ENCODE peak calls at places on chromosomes 4 and X, in four cellular contexts. W is PC-3; R is activated CD4-positive, alpha-beta T cell treated with anti-CD3 and anti-CD28 coated beads, Interleukin-2, amount 50 U/mL, for 48 hours; C is stimulated activated CD8-positive, alpha-beta memory T cell treated with anti-CD3 and anti-CD28 coated beads, Interleukin-4, amount 100 ng/mL, for 48 hours. J is an unnamed sample.

GRCh38 chrX:66672106-66672505 is 33.2 kb upstream of the EDA2R start:
- DNase-seq in C (no peak), W (no peak), R (no peak), J (no peak)

GRCh38 chr4:48504352-48504751 is 14.3 kb downstream of the ZAR1 start:
- DNase-seq in W (no peak), C (no peak), R (no peak), J (no peak)

GRCh38 chr4:61224573-61224972 is 24.4 kb downstream of the ADGRL3 start:
- DNase-seq in W (no peak), R (no peak), C (no peak), J (no peak)

GRCh38 chr4:67161311-67161710 is 384.0 kb downstream of the CENPC start:
- DNase-seq in W (no peak), C (no peak), R (no peak), J (no peak)

GRCh38 chr4:123093247-123093646 is 170.8 kb upstream of the NUDT6 start:
- DNase-seq in C (no peak), W (no peak), R (no peak), J (no peak)

GRCh38 chrX:459611-460010 is 72.9 kb upstream of the PPP2R3B start:
- DNase-seq in C (no peak), W (no peak), R (no peak), J (no peak)

GRCh38 chr4:1055721-1056590 is 44.5 kb downstream of the FGFRL1 start:
- DNase-seq in W (no peak), R (peak), C (peak), J (no peak)

GRCh38 chr4:157907224-157907623 is 265.6 kb downstream of the GASK1B start:
- DNase-seq in C (no peak), R (no peak), W (no peak), J (no peak)

GRCh38 chr4:68494688-68495087 is 47.4 kb downstream of the TMPRSS11E start:
- DNase-seq in C (no peak), R (no peak), W (no peak), J (no peak)

GRCh38 chr4:6268650-6269399 is 825 bp upstream of the WFS1 start:
- DNase-seq in R (no peak), C (no peak), W (no peak), J (no peak)

GRCh38 chr4:18138076-18138665 is 116.6 kb upstream of the LCORL start:
- DNase-seq in C (no peak), W (no peak), R (no peak), J (no peak)

GRCh38 chrX:129779747-129780146 is at the start of gene SASH3:
- DNase-seq in R (peak), C (peak), W (no peak), J (no peak)

GRCh38 chrX:3518870-3519269 is 172.4 kb upstream of the MXRA5 start:
- DNase-seq in C (no peak), W (peak), R (no peak), J (peak)

GRCh38 chr4:126915999-126916625 is 716.6 kb upstream of the INTU start:
- DNase-seq in C (no peak), W (no peak), R (no peak), J (peak)

GRCh38 chr4:141132689-141133145 is 552 bp downstream of the RNF150 start:
- DNase-seq in W (no peak), R (peak), C (no peak), J (peak)

GRCh38 chrX:53458082-53458481 is 23.9 kb upstream of the HSD17B10 start:
- DNase-seq in C (no peak), W (peak), R (no peak), J (peak)

GRCh38 chrX:51332188-51332942 is at the start of gene NUDT10:
- DNase-seq in W (no peak), C (peak), R (peak), J (peak)

GRCh38 chr4:184383497-184384055 is 90.8 kb downstream of the IRF2 start:
- DNase-seq in R (no peak), W (peak), C (no peak), J (peak)

GRCh38 chr4:122163301-122163700 is 11.2 kb downstream of the BLTP1 start:
- DNase-seq in R (no peak), C (no peak), W (no peak), J (no peak)

GRCh38 chr4:140186651-140187315 is 32.8 kb upstream of the MAML3 start:
- DNase-seq in W (peak), R (no peak), C (no peak), J (peak)

GRCh38 chr4:15600176-15600575 is 55.0 kb downstream of the FBXL5 start:
- DNase-seq in W (no peak), R (no peak), C (no peak), J (no peak)

GRCh38 chrX:118627084-118627758 is 100.2 kb upstream of the IL13RA1 start:
- DNase-seq in R (no peak), C (no peak), W (peak), J (no peak)